ENCODE peak calls at places on chromosome 13, in four cellular contexts. S is stimulated activated naive CD8-positive, alpha-beta T cell treated with anti-CD3 and anti-CD28 coated beads, Interleukin-15, Interleukin-2, amounts not matched to agents 100 U/mL and 50 U/mL, for 24 hours; L is K562; B is activated B cell treated with CpG ODN at 0.5 μM for 24 hours. H is an unnamed sample.

GRCh38 chr13:73466561-73466960 is 407.8 kb downstream of the KLF5 start:
- ATAC-seq in L (no peak), S (no peak), B (no peak), H (no peak)

GRCh38 chr13:40472427-40473220 is 193.8 kb downstream of the FOXO1 start:
- ATAC-seq in B (peak), S (peak), L (no peak), H (peak)

GRCh38 chr13:48739346-48740037 is 85.8 kb downstream of the CYSLTR2 start:
- ATAC-seq in S (no peak), B (no peak), L (no peak), H (no peak)

GRCh38 chr13:70330697-70331361 is 222.6 kb upstream of the KLHL1 start:
- ATAC-seq in S (no peak), L (no peak), B (no peak), H (no peak)

GRCh38 chr13:26883613-26884257 is 123.1 kb upstream of the GPR12 start:
- ATAC-seq in S (no peak), L (no peak), B (no peak), H (no peak)

GRCh38 chr13:112807653-112808376 is 118.0 kb downstream of the ATP11A start:
- ATAC-seq in S (peak), L (no peak), B (no peak), H (no peak)

GRCh38 chr13:109157275-109157674 is 527.9 kb downstream of the MYO16 start:
- ATAC-seq in L (no peak), S (no peak), B (no peak), H (no peak)

GRCh38 chr13:98570929-98571372 is 6.0 kb downstream of the STK24 start:
- ATAC-seq in L (peak), S (peak), B (peak), H (peak)

GRCh38 chr13:98910501-98910951 is 67.3 kb downstream of the DOCK9 start:
- ATAC-seq in S (peak), B (no peak), L (peak), H (peak)

GRCh38 chr13:112891477-112892401 is 77.3 kb upstream of the MCF2L start:
- ATAC-seq in S (no peak), L (no peak), B (no peak), H (no peak)

GRCh38 chr13:97223711-97224461 is 1.8 kb downstream of the MBNL2 start:
- ATAC-seq in S (no peak), L (peak), B (peak), H (peak)

GRCh38 chr13:20378721-20379120 is 146.6 kb upstream of the GJB6 start:
- ATAC-seq in B (no peak), L (no peak), S (no peak), H (peak)

GRCh38 chr13:52738719-52739467 is 727 bp downstream of the CNMD start:
- ATAC-seq in S (peak), B (peak), L (peak), H (peak)

GRCh38 chr13:30759748-30760147 is 24.4 kb downstream of the ALOX5AP start:
- ATAC-seq in S (no peak), L (no peak), B (no peak), H (no peak)

GRCh38 chr13:28492527-28493367 is 2.2 kb downstream of the FLT1 start:
- ATAC-seq in L (no peak), B (peak), S (peak), H (no peak)

GRCh38 chr13:77981191-77981925 is 62.7 kb upstream of the EDNRB start:
- ATAC-seq in S (no peak), B (no peak), L (no peak), H (no peak)

GRCh38 chr13:42561752-42562467 is 12.0 kb upstream of the TNFSF11 start:
- ATAC-seq in S (peak), B (no peak), L (no peak), H (peak)

GRCh38 chr13:26423634-26424033 is 133.8 kb upstream of the WASF3 start:
- ATAC-seq in B (no peak), S (no peak), L (no peak), H (no peak)

GRCh38 chr13:33649212-33649917 is 168.6 kb upstream of the RFC3 start:
- ATAC-seq in B (no peak), L (no peak), S (no peak), H (no peak)

GRCh38 chr13:42905542-42905941 is 86.5 kb downstream of the EPSTI1 start:
- ATAC-seq in S (no peak), B (no peak), L (no peak), H (no peak)

GRCh38 chr13:87331178-87331577 is 340.0 kb upstream of the SLITRK5 start:
- ATAC-seq in L (no peak), B (no peak), S (no peak), H (no peak)

GRCh38 chr13:109568273-109568900 is 218.0 kb downstream of the IRS2 start:
- ATAC-seq in B (no peak), L (no peak), S (no peak), H (no peak)

GRCh38 chr13:98998831-98999634 is 21.2 kb upstream of the DOCK9 start:
- ATAC-seq in S (peak), B (no peak), L (peak), H (peak)

GRCh38 chr13:94947965-94948371 is 235.6 kb upstream of the SOX21 start:
- ATAC-seq in B (no peak), S (no peak), L (no peak), H (no peak)

GRCh38 chr13:109794095-109794494 is 7.7 kb upstream of the IRS2 start:
- ATAC-seq in S (no peak), L (no peak), B (no peak), H (no peak)

H was measured in stimulated activated memory B cell treated with anti-CD40 and anti-IgM and Interleukin-4, amounts not matched to agents 10 μg/mL and 1 μg/mL and 100 μg/mL, for 72 hours.